ENCODE peak calls at places on chromosomes 16 and 17, in eight cellular contexts. I, M, K, Z, U, N, R and X are unnamed samples.

GRCh38 chr16:12690024-12690423 is 113.7 kb downstream of the CPPED1 start:
- DNase-seq in I (no peak), M (no peak), K (no peak), Z (no peak), U (no peak), N (no peak), R (no peak), X (no peak)

GRCh38 chr17:1227917-1228751 is 42.1 kb upstream of the BHLHA9 start:
- DNase-seq in I (no peak), M (no peak), K (no peak), Z (no peak), U (no peak), N (no peak), R (peak), X (peak)

GRCh38 chr17:66691644-66692500 is 143.0 kb upstream of the CACNG5 start:
- DNase-seq in I (no peak), M (peak), K (peak), Z (peak), U (peak), N (no peak), R (no peak), X (no peak)

GRCh38 chr17:82237746-82238561 is 9.1 kb downstream of the SLC16A3 start:
- DNase-seq in I (no peak), M (no peak), K (no peak), Z (no peak), U (no peak), N (no peak), R (no peak), X (no peak)

GRCh38 chr16:67528222-67528869 is at the start of gene RIPOR1:
- DNase-seq in I (no peak), M (no peak), K (no peak), Z (no peak), U (peak), N (no peak), R (peak), X (peak)

GRCh38 chr17:3534881-3535252 is 22.7 kb downstream of the TRPV3 start:
- DNase-seq in I (no peak), M (no peak), K (no peak), Z (no peak), U (peak), N (no peak), R (no peak), X (no peak)

GRCh38 chr16:3734758-3735221 is 17.5 kb upstream of the TRAP1 start:
- DNase-seq in I (no peak), M (no peak), K (no peak), Z (no peak), U (no peak), N (no peak), R (no peak), X (no peak)

GRCh38 chr16:81543571-81543970 is 99.0 kb downstream of the CMIP start:
- DNase-seq in I (no peak), M (no peak), K (no peak), Z (no peak), U (peak), N (no peak), R (no peak), X (no peak)

GRCh38 chr17:69969897-69970296 is 105.1 kb upstream of the KCNJ16 start:
- DNase-seq in I (no peak), M (no peak), K (no peak), Z (no peak), U (no peak), N (no peak), R (no peak), X (no peak)

GRCh38 chr16:20040011-20040410 is 33.7 kb downstream of the GPR139 start:
- DNase-seq in I (no peak), M (no peak), K (no peak), Z (no peak), U (no peak), N (no peak), R (no peak), X (no peak)